ENCODE peak calls at places on chromosome 11, in ten cellular contexts. A, R, M, W, L, E, T, Y, H and I are unnamed samples.

GRCh38 chr11:83157755-83158473 is 983 bp downstream of the PCF11 start:
- DNase-seq in E (peak), W (peak), H (peak), R (peak), L (no peak), T (peak), M (no peak), Y (peak), A (peak), I (peak)

GRCh38 chr11:112579282-112579681 is 318.6 kb upstream of the PLET1 start:
- DNase-seq in M (no peak), T (no peak), H (no peak), Y (no peak), W (peak), E (no peak), L (no peak), R (no peak), A (no peak), I (no peak)

GRCh38 chr11:127000991-127001390 is 421 bp upstream of the KIRREL3 start:
- DNase-seq in H (no peak), R (no peak), A (no peak), E (no peak), L (no peak), W (no peak), Y (peak), T (no peak), M (no peak), I (no peak)

GRCh38 chr11:128294685-128295079 is 292.7 kb downstream of the ETS1 start:
- DNase-seq in W (no peak), E (peak), H (peak), Y (peak), R (no peak), M (peak), A (no peak), T (no peak), L (no peak), I (no peak)

GRCh38 chr11:3197044-3197715 is 21.4 kb downstream of the MRGPRG start:
- DNase-seq in T (no peak), A (peak), R (no peak), W (no peak), L (no peak), Y (no peak), M (no peak), H (no peak), E (no peak), I (no peak)

GRCh38 chr11:96082002-96082899 is 158.3 kb upstream of the MTMR2 start:
- DNase-seq in H (no peak), Y (no peak), T (no peak), M (no peak), E (no peak), R (no peak), A (no peak), L (no peak), W (peak), I (no peak)

GRCh38 chr11:34833602-34834001 is 82.6 kb downstream of the APIP start:
- DNase-seq in H (no peak), E (no peak), R (no peak), W (no peak), L (no peak), M (no peak), Y (no peak), A (no peak), T (no peak), I (no peak)

GRCh38 chr11:131629925-131630324 is 259.5 kb downstream of the NTM start:
- DNase-seq in L (peak), T (no peak), A (no peak), H (no peak), M (no peak), R (no peak), E (no peak), W (no peak), Y (no peak), I (no peak)

GRCh38 chr11:123494195-123495050 is 64.4 kb downstream of the GRAMD1B start:
- DNase-seq in Y (peak), L (no peak), T (no peak), M (no peak), E (peak), A (no peak), H (peak), W (no peak), R (no peak), I (no peak)

GRCh38 chr11:66324626-66325025 is 7.8 kb upstream of the CD248 start:
- DNase-seq in Y (peak), E (peak), H (no peak), M (no peak), L (no peak), W (no peak), A (no peak), T (no peak), R (no peak), I (no peak)

GRCh38 chr11:80782135-80782885 is 1341.5 kb upstream of the TENM4 start:
- DNase-seq in M (no peak), A (no peak), L (no peak), R (no peak), E (no peak), H (no peak), Y (no peak), T (no peak), W (no peak), I (no peak)

GRCh38 chr11:118437736-118438125 is 1.4 kb downstream of the KMT2A start:
- DNase-seq in L (no peak), T (peak), Y (peak), W (peak), R (peak), H (no peak), M (no peak), A (peak), E (no peak), I (peak)

GRCh38 chr11:10322830-10323792 is 18.2 kb downstream of the ADM start:
- DNase-seq in R (no peak), T (peak), Y (peak), L (peak), W (peak), M (peak), H (peak), A (no peak), E (peak), I (peak)

GRCh38 chr11:64233913-64234839 is at the start of gene VEGFB:
- DNase-seq in Y (peak), T (no peak), L (no peak), R (peak), A (peak), W (peak), M (no peak), E (peak), H (no peak), I (peak)

GRCh38 chr11:79086056-79086455 is 354.8 kb downstream of the TENM4 start:
- DNase-seq in L (no peak), T (no peak), M (no peak), R (no peak), Y (no peak), A (no peak), W (no peak), E (no peak), H (no peak), I (no peak)

GRCh38 chr11:6693342-6694228 is 10.4 kb upstream of the MRPL17 start:
- DNase-seq in A (no peak), H (peak), T (no peak), Y (peak), L (peak), M (peak), W (peak), R (no peak), E (peak), I (no peak)

GRCh38 chr11:33040862-33041453 is 1.6 kb downstream of the TCP11L1 start:
- DNase-seq in E (no peak), R (no peak), M (no peak), W (no peak), T (no peak), Y (no peak), H (no peak), A (no peak), L (no peak), I (peak)

GRCh38 chr11:126863294-126863997 is 137.1 kb downstream of the KIRREL3 start:
- DNase-seq in H (no peak), E (no peak), Y (no peak), T (no peak), A (no peak), L (no peak), M (no peak), W (no peak), R (no peak), I (no peak)

GRCh38 chr11:108228236-108228635 is 5.4 kb downstream of the ATM start:
- DNase-seq in L (no peak), M (no peak), R (no peak), E (no peak), W (no peak), A (no peak), T (no peak), Y (no peak), H (no peak), I (no peak)

GRCh38 chr11:34449013-34449412 is 10.3 kb downstream of the CAT start:
- DNase-seq in R (no peak), M (no peak), T (no peak), W (no peak), E (no peak), Y (no peak), L (no peak), A (no peak), H (peak), I (peak)

GRCh38 chr11:63802637-63803414 is 10.4 kb upstream of the SPINDOC start:
- DNase-seq in Y (peak), R (no peak), H (peak), W (peak), A (peak), M (no peak), L (no peak), E (peak), T (peak), I (no peak)

GRCh38 chr11:67657300-67657699 is 6.8 kb upstream of the ACY3 start:
- DNase-seq in L (no peak), R (no peak), W (no peak), H (no peak), E (no peak), A (no peak), T (no peak), Y (no peak), M (no peak), I (no peak)

GRCh38 chr11:26778000-26778757 is 56.3 kb upstream of the SLC5A12 start:
- DNase-seq in M (peak), A (no peak), E (peak), W (no peak), L (no peak), Y (peak), H (no peak), T (peak), R (no peak), I (no peak)

GRCh38 chr11:117686711-117687110 is 110.3 kb downstream of the DSCAML1 start:
- DNase-seq in E (no peak), W (no peak), T (no peak), H (no peak), A (no peak), L (no peak), R (no peak), Y (peak), M (no peak), I (no peak)

GRCh38 chr11:111438846-111439520 is 59.9 kb upstream of the POU2AF1 start:
- DNase-seq in W (no peak), M (no peak), R (no peak), L (no peak), Y (no peak), H (no peak), T (no peak), A (no peak), E (no peak), I (no peak)

GRCh38 chr11:105609341-105609781 is 512 bp upstream of the GRIA4 start:
- DNase-seq in R (peak), Y (no peak), L (no peak), M (no peak), W (peak), H (peak), E (no peak), T (peak), A (peak), I (peak)

GRCh38 chr11:46593550-46594382 is at the start of gene AMBRA1:
- DNase-seq in L (peak), H (peak), T (peak), Y (peak), R (peak), E (peak), W (peak), A (peak), M (peak), I (peak)

GRCh38 chr11:42093541-42093940 is 634.1 kb upstream of the LRRC4C start:
- DNase-seq in E (no peak), T (no peak), W (no peak), H (no peak), M (no peak), Y (no peak), R (no peak), A (no peak), L (no peak), I (no peak)

GRCh38 chr11:61711493-61711892 is 31.3 kb downstream of the DAGLA start:
- DNase-seq in Y (no peak), A (no peak), M (no peak), T (no peak), H (no peak), L (no peak), W (peak), R (no peak), E (no peak), I (no peak)

GRCh38 chr11:79982185-79982584 is 541.4 kb upstream of the TENM4 start:
- DNase-seq in R (no peak), M (no peak), L (no peak), E (no peak), T (no peak), Y (no peak), W (no peak), A (no peak), H (no peak), I (no peak)

DNA sequence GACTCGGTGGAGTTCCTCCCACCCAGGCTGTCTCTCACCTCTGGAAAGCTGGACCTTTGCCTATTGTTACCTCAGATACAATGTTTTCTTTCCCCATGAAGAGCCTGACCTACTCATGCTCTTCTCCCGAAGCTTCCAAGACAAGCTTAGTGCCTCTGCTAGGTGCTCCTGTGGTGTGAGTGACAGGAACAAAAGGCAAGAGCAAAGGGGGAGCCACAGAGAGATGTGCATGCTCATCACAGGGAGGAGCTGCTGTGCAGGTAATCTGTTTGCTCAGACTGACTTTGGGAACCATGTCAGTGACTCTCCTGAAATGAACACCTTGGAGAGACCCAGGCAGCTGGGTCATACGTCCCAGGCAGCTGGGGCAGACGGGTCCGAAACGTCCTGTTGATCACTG is 53.6 kb upstream of the VSTM5 start:
- DNase-seq in M (no peak), T (no peak), L (no peak), E (no peak), H (no peak), R (no peak), Y (no peak), W (no peak), A (no peak), I (no peak)
- TF ChIP-seq CTCF in M (no peak), T (no peak), L (no peak), E (no peak), H (no peak), R (no peak), Y (no peak), W (no peak), A (no peak), I (no peak)

GRCh38 chr11:21806982-21807749 is 385.7 kb upstream of the ANO5 start:
- DNase-seq in H (no peak), A (no peak), T (no peak), E (no peak), L (no peak), M (no peak), W (no peak), Y (no peak), R (no peak), I (no peak)

GRCh38 chr11:21814169-21814568 is 378.7 kb upstream of the ANO5 start:
- DNase-seq in M (no peak), A (no peak), R (no peak), L (no peak), T (no peak), H (peak), E (peak), W (peak), Y (peak), I (no peak)

GRCh38 chr11:21810650-21811049 is 382.2 kb upstream of the ANO5 start:
- DNase-seq in Y (no peak), L (no peak), W (peak), A (no peak), M (no peak), R (no peak), E (no peak), H (no peak), T (no peak), I (no peak)

GRCh38 chr11:21806508-21806907 is 386.4 kb upstream of the ANO5 start:
- DNase-seq in T (no peak), M (no peak), W (no peak), L (no peak), H (no peak), A (no peak), Y (no peak), E (no peak), R (no peak), I (no peak)

GRCh38 chr11:21811572-21811971 is 381.3 kb upstream of the ANO5 start:
- DNase-seq in M (no peak), L (no peak), R (peak), Y (no peak), E (no peak), A (no peak), W (peak), T (no peak), H (no peak), I (no peak)
- TF ChIP-seq CTCF in M (no peak), L (no peak), R (peak), Y (no peak), E (no peak), A (no peak), W (peak), T (no peak), H (no peak), I (no peak)

DNA sequence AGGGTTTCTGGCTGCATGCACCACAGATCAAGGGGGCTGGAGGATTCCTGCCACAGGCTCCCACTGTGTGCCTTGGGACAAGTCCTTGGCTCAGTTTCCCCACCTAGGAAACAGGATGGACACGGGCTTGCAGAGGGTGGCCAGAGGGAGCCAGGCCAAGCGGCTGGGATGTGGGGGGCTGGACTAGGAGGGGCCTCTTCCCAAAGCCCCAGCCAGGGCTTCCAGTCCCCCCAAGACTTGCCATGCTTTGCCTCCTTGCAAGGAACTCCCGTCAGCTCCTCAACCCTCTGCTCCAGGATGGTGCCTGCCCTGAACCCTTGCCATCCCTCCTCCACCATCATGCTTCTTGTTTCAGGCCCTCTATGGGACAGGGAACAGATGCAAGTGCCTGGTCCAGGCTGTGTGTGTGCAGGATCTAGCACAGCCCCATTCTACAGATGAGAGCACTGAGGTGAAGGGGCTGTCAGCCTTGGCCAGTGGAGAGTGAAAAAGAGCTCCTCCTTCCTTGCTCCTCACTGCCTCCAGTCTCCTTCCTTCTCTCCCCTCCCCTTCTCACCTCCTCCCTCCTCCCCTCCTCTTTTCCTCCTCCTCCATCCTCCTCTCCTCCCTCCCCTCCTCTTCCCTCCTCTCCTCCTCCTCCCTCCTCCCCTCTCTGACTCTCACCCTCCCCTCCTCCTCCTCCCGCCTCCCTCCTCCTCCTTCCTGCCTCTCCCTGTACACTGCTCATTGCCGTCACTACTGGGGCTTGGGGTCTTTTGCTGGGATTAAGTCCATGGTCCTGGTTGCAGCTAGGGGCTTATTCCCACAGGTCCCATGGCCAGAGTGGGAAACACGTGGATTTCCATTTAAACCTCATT is 13.3 kb upstream of the FGF19 start:
- DNase-seq in L (no peak), E (no peak), Y (no peak), H (no peak), M (no peak), W (no peak), A (no peak), R (no peak), T (no peak), I (no peak)
- TF ChIP-seq CTCF in L (no peak), E (no peak), Y (no peak), H (no peak), M (no peak), W (no peak), A (no peak), R (no peak), T (no peak), I (no peak)

GRCh38 chr11:102810943-102811528 is 13.1 kb upstream of the MMP1 start:
- DNase-seq in H (peak), W (no peak), E (peak), M (no peak), A (no peak), Y (peak), L (no peak), R (no peak), T (no peak), I (no peak)
- TF ChIP-seq CTCF in H (peak), W (peak), E (peak), M (peak), A (no peak), Y (peak), L (no peak), R (no peak), T (peak), I (no peak)

DNA sequence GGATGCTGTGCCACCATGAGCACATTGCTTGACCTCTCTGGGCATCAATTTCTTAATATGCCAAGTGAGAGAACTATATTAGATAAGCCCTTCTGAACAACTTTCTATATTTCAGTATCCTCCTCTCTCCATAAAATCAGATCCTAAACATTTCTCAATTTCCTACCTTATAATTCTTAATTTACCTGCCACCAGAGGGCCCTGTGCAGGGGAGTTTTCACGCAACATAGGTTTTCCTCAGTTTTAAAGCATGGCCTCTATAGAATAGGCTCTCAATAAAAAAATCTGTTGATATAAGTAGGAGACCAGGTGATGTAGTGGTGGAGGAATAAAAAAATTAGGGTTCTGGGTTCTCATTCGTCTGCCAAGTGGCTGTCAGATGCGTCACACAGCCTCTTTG is 83.7 kb upstream of the DBX1 start:
- DNase-seq in Y (no peak), M (no peak), E (no peak), A (no peak), L (no peak), H (no peak), T (no peak), R (no peak), W (no peak), I (no peak)
- TF ChIP-seq CTCF in Y (no peak), M (peak), E (peak), A (no peak), L (no peak), H (peak), T (peak), R (peak), W (peak), I (no peak)

GRCh38 chr11:59616396-59616982 is 915 bp upstream of the OSBP start:
- DNase-seq in Y (no peak), H (no peak), R (no peak), A (peak), E (no peak), W (peak), L (no peak), T (no peak), M (no peak), I (no peak)

GRCh38 chr11:59614277-59615131 is 1.1 kb downstream of the OSBP start:
- DNase-seq in Y (no peak), A (no peak), W (no peak), M (no peak), E (peak), T (peak), H (peak), L (no peak), R (no peak), I (no peak)

GRCh38 chr11:59617876-59618275 is 2.3 kb upstream of the OSBP start:
- DNase-seq in R (no peak), L (no peak), H (no peak), M (no peak), E (no peak), A (no peak), Y (no peak), T (no peak), W (no peak), I (no peak)

GRCh38 chr11:59615637-59616395 is at the start of gene OSBP:
- DNase-seq in E (peak), R (peak), T (peak), W (peak), H (peak), M (peak), L (peak), A (peak), Y (peak), I (peak)

GRCh38 chr11:59615132-59615636 is 390 bp downstream of the OSBP start:
- DNase-seq in T (peak), A (peak), Y (peak), E (no peak), M (no peak), W (peak), H (peak), R (peak), L (peak), I (peak)
- TF ChIP-seq CTCF in T (no peak), A (no peak), Y (no peak), E (peak), M (no peak), W (no peak), H (no peak), R (no peak), L (no peak), I (no peak)